ENCODE peak calls at places on chromosomes 16 and 17, in six cellular contexts. U is K562; C is left ventricle myocardium inferior; J is CD8-positive, alpha-beta T cell; I is AG04450; B is tibial artery. S is an unnamed sample.

GRCh38 chr16:49465661-49466528 is 92.3 kb downstream of the C16orf78 start:
- DNase-seq in I (no peak), J (no peak), C (no peak), B (no peak), U (no peak), S (no peak)

GRCh38 chr16:70723740-70724145 is 37.9 kb upstream of the MTSS2 start:
- DNase-seq in J (no peak), I (no peak), U (no peak), B (no peak), C (no peak), S (no peak)

GRCh38 chr16:53766304-53767016 is 62.5 kb downstream of the FTO start:
- DNase-seq in J (no peak), I (no peak), U (no peak), C (no peak), B (no peak), S (no peak)

GRCh38 chr17:72126575-72127486 is 6.0 kb downstream of the SOX9 start:
- DNase-seq in I (no peak), B (no peak), U (no peak), J (no peak), C (no peak), S (peak; percentile 52)

GRCh38 chr17:50212121-50212843 is 10.9 kb upstream of the COL1A1 start:
- DNase-seq in B (no peak), U (peak; percentile 74), C (no peak), I (peak; percentile 81), J (no peak), S (no peak)

GRCh38 chr17:70074236-70074830 is 692 bp upstream of the KCNJ16 start:
- DNase-seq in B (no peak), C (no peak), J (no peak), U (no peak), I (no peak), S (no peak)

GRCh38 chr17:80694992-80695912 is 150.6 kb downstream of the RPTOR start:
- DNase-seq in U (no peak), I (no peak), J (no peak), B (no peak), C (no peak), S (no peak)

GRCh38 chr16:593406-593805 is 3.5 kb downstream of the RAB40C start:
- DNase-seq in I (no peak), U (no peak), J (no peak), B (no peak), C (no peak), S (no peak)

GRCh38 chr16:9847146-9847545 is 335.1 kb downstream of the GRIN2A start:
- DNase-seq in U (no peak), J (no peak), I (no peak), B (no peak), C (no peak), S (no peak)

GRCh38 chr16:48948911-48949310 is 332.7 kb downstream of the CBLN1 start:
- DNase-seq in I (no peak), C (no peak), U (no peak), J (no peak), B (no peak), S (no peak)

GRCh38 chr17:2957631-2958286 is 105.6 kb downstream of the OR1D5 start:
- DNase-seq in U (no peak), C (no peak), I (no peak), J (no peak), B (no peak), S (no peak)

DNA sequence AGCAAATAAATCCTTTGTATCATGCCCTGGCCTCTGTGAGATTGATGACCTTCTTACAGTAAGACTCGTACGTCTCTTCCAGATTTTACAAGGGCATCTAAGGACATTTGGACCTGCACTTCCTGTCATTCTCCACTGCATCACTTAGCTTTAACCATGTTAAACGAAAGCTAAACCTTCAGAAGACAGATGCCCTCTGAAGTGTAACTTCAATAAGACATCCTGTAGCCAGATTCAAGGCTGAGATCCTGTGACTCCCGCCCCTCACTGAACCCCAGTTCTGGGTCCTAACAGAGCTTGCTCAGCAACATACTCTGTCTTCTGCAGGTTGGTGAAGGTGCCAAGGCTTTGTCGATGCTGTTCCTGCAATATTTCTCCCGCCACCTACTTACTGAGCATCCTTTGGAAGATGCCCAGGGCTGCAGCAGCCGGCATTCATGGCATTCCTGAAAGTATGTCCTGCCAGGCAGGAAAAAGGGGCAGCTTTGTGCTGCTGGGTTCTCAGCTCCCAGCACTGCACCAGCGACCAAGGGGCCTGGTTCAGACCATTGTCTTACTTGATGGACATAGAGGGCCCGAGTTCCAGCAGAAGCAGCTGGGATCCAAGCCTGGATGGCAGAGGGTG is 131.1 kb downstream of the AXIN2 start:
- DNase-seq in B (no peak), I (no peak), J (no peak), U (no peak), C (peak; percentile 17), S (no peak)
- TF ChIP-seq CTCF in B (no peak), I (no peak), J (no peak), U (no peak), C (no peak), S (no peak)

GRCh38 chr16:27368358-27368722 is 33.6 kb upstream of the IL21R start:
- DNase-seq in B (no peak), J (no peak), I (no peak), U (no peak), C (no peak), S (no peak)
- TF ChIP-seq CTCF in B (no peak), J (no peak), I (no peak), U (no peak), C (peak; percentile 6), S (no peak)

DNA sequence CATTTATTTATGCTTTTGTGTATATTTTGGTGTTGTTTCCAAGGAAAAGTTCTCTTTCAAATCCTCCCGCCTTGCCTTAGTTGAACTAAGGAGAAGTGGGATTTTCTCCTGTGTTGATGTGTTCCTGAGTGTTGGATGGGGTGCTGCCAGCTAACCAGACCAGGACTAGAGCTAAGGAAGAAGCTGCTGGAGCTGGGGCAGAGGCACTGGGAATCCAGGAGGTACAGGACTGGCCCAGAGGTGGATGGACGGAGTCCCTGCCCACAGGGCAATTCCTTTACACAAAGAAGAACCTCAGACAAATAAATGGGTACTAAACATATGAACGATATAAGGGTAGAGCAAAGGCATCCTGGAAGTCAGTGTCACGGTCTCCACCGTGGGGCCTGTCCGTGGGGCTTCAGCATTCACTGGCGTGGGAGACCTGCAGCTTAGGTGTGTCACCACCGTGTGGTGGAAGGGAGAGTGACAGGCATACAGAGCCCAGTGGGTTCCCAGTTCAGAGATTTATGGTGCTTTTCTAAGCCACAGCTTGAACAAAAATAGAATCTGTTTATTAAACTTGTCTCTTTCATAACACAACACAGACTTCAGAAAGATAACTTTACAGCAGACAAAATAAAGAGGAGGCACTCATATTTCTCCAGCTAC is 270.7 kb downstream of the NTN1 start:
- DNase-seq in I (peak; percentile 8), B (peak; percentile 82), C (peak; percentile 36), J (no peak), U (peak; percentile 30), S (peak; percentile 4)
- TF ChIP-seq CTCF in I (peak; percentile 71), B (peak; percentile 78), C (peak; percentile 90), J (peak; percentile 52), U (peak; percentile 49), S (peak; percentile 15)

DNA sequence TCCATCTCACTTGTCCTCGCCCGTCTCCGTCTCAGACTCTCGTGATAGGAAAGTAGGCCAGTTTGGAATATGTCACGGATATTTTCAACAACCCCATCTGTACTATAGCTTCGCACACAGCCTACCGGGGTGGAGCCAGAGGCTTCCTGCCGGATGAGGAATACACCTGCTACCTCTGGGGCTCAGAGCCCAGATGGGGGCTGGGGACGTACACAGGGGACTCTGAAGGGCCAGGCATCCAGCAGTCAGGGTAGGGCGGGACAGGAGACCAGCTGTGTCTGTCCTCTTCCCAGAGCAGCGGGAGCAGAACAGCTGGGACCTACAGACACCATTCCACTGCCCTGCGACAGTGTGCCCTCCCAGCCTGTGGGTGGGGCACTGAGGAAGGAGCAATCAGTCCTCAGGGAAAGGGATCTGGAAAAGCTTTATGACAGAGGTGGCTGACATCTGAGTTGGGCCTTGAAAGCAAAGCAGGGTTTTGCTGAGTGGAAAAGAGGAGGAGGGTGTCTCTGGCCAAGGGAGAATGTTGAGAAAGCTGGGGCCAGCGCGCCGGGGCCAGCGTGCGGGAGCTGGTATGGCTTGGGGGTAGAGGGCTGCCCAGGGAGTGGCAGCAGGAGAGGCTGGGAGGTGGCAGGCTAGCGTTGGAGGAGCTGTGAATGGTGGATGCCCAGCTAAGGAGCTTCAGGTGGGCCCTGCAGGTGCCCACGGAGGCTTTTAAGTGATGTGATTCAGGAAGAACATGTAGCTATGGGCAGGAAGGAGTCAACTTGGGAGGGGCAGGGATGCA is 11.5 kb upstream of the SRCIN1 start:
- DNase-seq in J (no peak), C (no peak), U (no peak), B (peak; percentile 33), I (no peak), S (peak; percentile 37)
- TF ChIP-seq CTCF in J (no peak), C (no peak), U (no peak), B (no peak), I (no peak), S (no peak)

S was measured in BE2C.